ENCODE peak calls at places on chromosomes 6 and 20, in ten cellular contexts. D, M, S, U, X, G, C, V, H and Z are unnamed samples.

GRCh38 chr6:32700391-32701040 is 34.1 kb upstream of the HLA-DQB1 start:
- DNase-seq in C (no peak), M (peak), D (no peak), X (no peak), S (peak), H (peak), V (peak), G (peak), U (peak), Z (peak)

GRCh38 chr20:51639206-51639832 is 96.8 kb upstream of the NFATC2 start:
- DNase-seq in C (no peak), M (peak), V (no peak), G (peak), S (peak), H (peak), X (peak), D (no peak), U (peak), Z (peak)

GRCh38 chr6:135936606-135937005 is 85.1 kb downstream of the PDE7B start:
- DNase-seq in V (peak), X (no peak), D (no peak), C (no peak), U (peak), S (no peak), G (no peak), H (peak), M (no peak), Z (no peak)

GRCh38 chr6:28776269-28777146 is 147.3 kb downstream of the TRIM27 start:
- DNase-seq in D (no peak), M (no peak), V (no peak), S (no peak), C (no peak), H (no peak), X (no peak), G (no peak), U (no peak), Z (no peak)

GRCh38 chr6:55069132-55069781 is 105.1 kb upstream of the HCRTR2 start:
- DNase-seq in V (peak), D (no peak), M (peak), H (peak), S (peak), X (no peak), G (peak), U (peak), C (no peak), Z (no peak)

GRCh38 chr20:60725311-60725906 is 526.7 kb upstream of the CDH4 start:
- DNase-seq in S (no peak), C (no peak), V (no peak), D (no peak), U (no peak), M (no peak), X (no peak), G (no peak), H (no peak), Z (no peak)

GRCh38 chr6:38273325-38273724 is 366.4 kb downstream of the BTBD9 start:
- DNase-seq in D (no peak), M (no peak), U (peak), C (no peak), H (peak), X (no peak), V (peak), S (no peak), G (no peak), Z (no peak)

GRCh38 chr20:17625246-17626051 is 55.6 kb downstream of the DSTN start:
- DNase-seq in G (no peak), S (no peak), H (no peak), X (no peak), M (no peak), D (no peak), U (no peak), V (no peak), C (no peak), Z (no peak)

GRCh38 chr6:122154912-122155516 is 244.4 kb upstream of the HSF2 start:
- DNase-seq in U (no peak), V (no peak), X (no peak), M (no peak), G (no peak), S (no peak), D (no peak), H (no peak), C (no peak), Z (no peak)

GRCh38 chr6:118893095-118893881 is 664 bp upstream of the ASF1A start:
- DNase-seq in C (no peak), H (peak), V (no peak), G (no peak), S (no peak), D (no peak), U (peak), M (peak), X (peak), Z (peak)

GRCh38 chr20:17646209-17646717 is 35.8 kb downstream of the RRBP1 start:
- DNase-seq in D (no peak), C (no peak), V (no peak), G (no peak), H (no peak), S (no peak), M (no peak), U (no peak), X (no peak), Z (no peak)

GRCh38 chr20:16459019-16459700 is 114.1 kb downstream of the KIF16B start:
- DNase-seq in U (peak), G (no peak), C (no peak), H (peak), X (peak), S (no peak), M (no peak), D (peak), V (peak), Z (no peak)

GRCh38 chr20:23459431-23460112 is 6.9 kb upstream of the CST11 start:
- DNase-seq in M (no peak), C (no peak), U (no peak), G (no peak), H (no peak), S (no peak), V (no peak), X (no peak), D (no peak), Z (no peak)

GRCh38 chr6:28791002-28791383 is 132.8 kb downstream of the TRIM27 start:
- DNase-seq in M (no peak), S (no peak), H (no peak), C (no peak), U (no peak), D (no peak), G (no peak), V (no peak), X (no peak), Z (no peak)

GRCh38 chr6:25892877-25893276 is 18.8 kb upstream of the SLC17A3 start:
- DNase-seq in D (no peak), G (no peak), C (no peak), X (no peak), S (no peak), M (no peak), U (no peak), H (no peak), V (no peak), Z (no peak)

GRCh38 chr6:148317739-148318138 is 24.9 kb upstream of the SASH1 start:
- DNase-seq in C (no peak), D (no peak), U (no peak), S (no peak), V (no peak), X (no peak), M (no peak), G (no peak), H (peak), Z (no peak)

GRCh38 chr6:170026272-170027110 is 264.4 kb downstream of the DLL1 start:
- DNase-seq in M (no peak), G (peak), S (no peak), V (no peak), D (no peak), X (peak), H (no peak), U (no peak), C (no peak), Z (no peak)

GRCh38 chr6:104943781-104944180 is 13.1 kb upstream of the LIN28B start:
- DNase-seq in U (no peak), H (no peak), M (peak), S (no peak), X (no peak), D (no peak), V (no peak), C (no peak), G (no peak), Z (no peak)

GRCh38 chr20:51193066-51193772 is 170.3 kb upstream of the KCNG1 start:
- DNase-seq in U (peak), H (peak), G (no peak), D (no peak), X (no peak), M (no peak), C (no peak), S (no peak), V (no peak), Z (no peak)

GRCh38 chr6:161001421-161001820 is 9.9 kb downstream of the MAP3K4 start:
- DNase-seq in V (no peak), H (no peak), C (no peak), S (no peak), U (no peak), X (no peak), M (no peak), D (no peak), G (no peak), Z (no peak)

GRCh38 chr6:139290787-139291294 is 957 bp downstream of the TXLNB start:
- DNase-seq in H (peak), M (no peak), V (no peak), S (peak), C (peak), U (peak), G (no peak), D (no peak), X (no peak), Z (peak)

GRCh38 chr20:10501377-10501776 is 66.3 kb downstream of the SLX4IP start:
- DNase-seq in C (no peak), U (peak), S (no peak), G (no peak), D (no peak), M (no peak), V (no peak), H (peak), X (no peak), Z (no peak)

GRCh38 chr6:15901141-15902115 is 227.5 kb upstream of the MYLIP start:
- DNase-seq in X (no peak), U (no peak), C (peak), V (no peak), S (peak), G (no peak), D (no peak), M (no peak), H (no peak), Z (peak)
- TF ChIP-seq CTCF in X (no peak), U (no peak), C (no peak), V (no peak), S (peak), G (no peak), D (no peak), M (no peak), H (no peak), Z (no peak)

GRCh38 chr20:56582557-56582956 is 46.5 kb upstream of the TFAP2C start:
- DNase-seq in C (no peak), V (no peak), D (no peak), U (no peak), S (no peak), M (no peak), H (no peak), G (no peak), X (no peak), Z (no peak)

GRCh38 chr20:56580226-56580625 is 47.2 kb downstream of the FAM209B start:
- DNase-seq in G (no peak), U (no peak), M (no peak), C (no peak), D (no peak), X (no peak), S (no peak), V (no peak), H (no peak), Z (no peak)

GRCh38 chr20:56575961-56576360 is 42.9 kb downstream of the FAM209B start:
- DNase-seq in C (no peak), M (no peak), H (no peak), G (no peak), U (no peak), V (no peak), D (no peak), X (no peak), S (no peak), Z (no peak)

GRCh38 chr20:56579261-56579660 is 46.2 kb downstream of the FAM209B start:
- DNase-seq in D (no peak), X (no peak), S (no peak), G (no peak), C (no peak), H (no peak), V (no peak), M (no peak), U (no peak), Z (no peak)

DNA sequence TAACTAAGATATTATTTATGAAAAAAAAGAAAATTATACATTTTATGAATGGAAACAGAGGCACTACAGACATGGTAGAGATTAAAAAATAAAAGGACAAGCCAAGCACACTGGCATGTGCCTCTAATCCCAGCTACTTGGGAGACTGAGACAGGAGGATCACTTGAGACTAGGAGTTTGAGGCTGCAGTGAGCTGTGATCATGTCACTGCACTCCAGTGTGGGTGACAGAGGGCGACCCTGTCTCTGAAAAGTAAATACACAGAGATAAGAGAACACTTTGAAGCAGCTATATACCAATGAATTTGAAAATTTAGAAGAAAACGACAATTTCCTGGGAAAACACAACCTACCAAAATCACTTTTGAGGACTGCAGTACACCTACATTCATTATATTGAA is 47.4 kb upstream of the TFAP2C start:
- DNase-seq in H (no peak), X (no peak), V (no peak), D (no peak), S (no peak), M (no peak), G (no peak), C (no peak), U (no peak), Z (no peak)
- TF ChIP-seq CTCF in H (no peak), X (no peak), V (no peak), D (no peak), S (no peak), M (no peak), G (no peak), C (no peak), U (no peak), Z (no peak)

DNA sequence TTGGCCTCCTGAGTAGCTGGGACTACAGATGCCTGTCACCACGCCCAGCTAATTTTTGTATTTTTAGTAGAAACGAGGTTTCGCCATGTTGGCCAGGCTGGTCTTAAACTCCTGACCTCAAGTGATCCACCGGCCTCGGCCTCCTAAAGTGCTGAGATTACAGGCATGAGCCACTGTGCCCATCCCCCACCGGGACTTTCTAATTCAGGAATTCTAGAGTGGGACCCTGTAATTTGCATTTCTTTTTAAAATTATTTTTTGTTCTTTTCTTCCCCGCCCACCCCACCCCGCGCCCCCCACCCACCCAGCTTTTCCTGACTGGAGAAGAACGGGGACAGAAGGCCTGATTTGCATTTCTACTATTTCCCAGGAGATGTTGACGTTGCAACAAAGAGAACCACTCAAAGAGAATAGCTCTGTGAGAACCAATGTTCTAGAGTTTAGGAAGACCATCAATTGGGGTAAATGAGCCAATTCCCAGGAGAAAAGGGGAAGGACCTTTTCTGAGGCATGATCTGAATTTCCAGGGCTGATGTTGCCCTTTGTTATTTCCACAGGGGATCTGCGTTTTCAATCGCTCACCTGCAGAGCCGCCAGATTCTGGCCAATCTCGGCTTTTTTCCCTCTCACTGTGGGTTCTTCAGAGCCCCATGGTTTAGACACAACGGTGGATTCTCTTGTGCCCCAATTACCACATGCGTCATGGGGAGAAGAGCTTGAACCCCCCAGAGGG is 33.2 kb upstream of the TFAP2C start:
- DNase-seq in M (no peak), S (no peak), H (no peak), D (no peak), G (no peak), C (no peak), X (no peak), V (no peak), U (no peak), Z (no peak)
- TF ChIP-seq CTCF in M (no peak), S (no peak), H (no peak), D (no peak), G (no peak), C (no peak), X (no peak), V (no peak), U (no peak), Z (no peak)

DNA sequence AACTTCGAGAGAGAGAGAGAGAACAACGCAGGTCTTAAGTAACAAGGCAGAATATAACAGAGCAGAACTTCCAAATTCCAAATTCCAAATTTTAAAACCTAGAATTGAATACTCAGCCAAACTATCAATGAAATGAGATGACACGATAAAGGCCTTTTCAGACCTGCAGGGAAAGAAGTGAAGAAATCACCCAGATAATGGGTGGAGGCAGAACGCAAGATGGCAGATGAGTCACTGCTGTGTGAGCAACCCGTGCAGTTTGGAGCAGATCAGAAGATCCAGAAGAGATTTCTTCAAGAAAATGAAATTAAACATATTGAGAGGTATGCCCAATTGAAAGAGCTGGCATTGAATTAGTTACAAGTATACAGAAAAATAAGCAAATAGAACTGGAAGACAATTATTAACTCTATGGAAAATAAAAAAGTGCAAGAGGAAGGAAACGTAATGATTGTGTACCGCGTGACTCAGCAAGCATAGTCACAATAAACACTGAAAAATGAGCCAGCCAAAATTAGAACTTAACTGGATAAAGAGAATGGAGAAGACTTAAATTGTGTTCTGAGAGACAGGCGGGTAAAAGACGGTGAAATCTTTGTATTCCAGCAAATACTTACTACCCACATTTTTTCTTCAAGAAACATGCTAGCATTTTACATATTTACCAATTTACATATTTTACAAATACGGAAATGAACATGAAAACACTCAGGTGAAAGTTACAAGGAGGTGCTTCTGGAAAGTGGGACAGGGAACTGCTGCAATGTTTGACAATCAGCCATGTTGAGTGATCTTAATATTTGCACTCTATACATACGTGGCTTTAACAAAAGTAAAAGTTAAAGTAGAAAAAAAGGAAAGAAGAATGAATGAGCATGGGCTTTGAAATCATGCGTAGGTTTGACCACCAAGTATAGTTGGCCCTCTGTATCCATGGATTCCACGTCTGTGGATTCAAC is 87.9 kb upstream of the CDYL start:
- DNase-seq in G (peak), H (peak), X (no peak), U (peak), C (no peak), D (no peak), M (no peak), V (peak), S (no peak), Z (no peak)
- TF ChIP-seq CTCF in G (no peak), H (no peak), X (no peak), U (peak), C (no peak), D (no peak), M (no peak), V (no peak), S (no peak), Z (no peak)

GRCh38 chr6:23089981-23090380 is 520.6 kb downstream of the HDGFL1 start:
- DNase-seq in M (no peak), U (no peak), H (no peak), D (no peak), X (no peak), G (no peak), S (no peak), C (no peak), V (no peak), Z (no peak)

GRCh38 chr6:23091795-23092194 is 522.4 kb downstream of the HDGFL1 start:
- DNase-seq in V (no peak), X (no peak), D (no peak), C (no peak), S (no peak), H (no peak), M (no peak), G (no peak), U (peak), Z (no peak)

GRCh38 chr6:23081701-23082100 is 512.3 kb downstream of the HDGFL1 start:
- DNase-seq in D (no peak), H (no peak), G (no peak), V (no peak), M (no peak), S (no peak), C (no peak), X (no peak), U (no peak), Z (no peak)

GRCh38 chr6:23086100-23086499 is 516.7 kb downstream of the HDGFL1 start:
- DNase-seq in S (no peak), U (no peak), G (no peak), C (no peak), H (no peak), M (no peak), V (no peak), X (no peak), D (no peak), Z (no peak)
- TF ChIP-seq CTCF in S (no peak), U (no peak), G (no peak), C (no peak), H (no peak), M (no peak), V (no peak), X (no peak), D (no peak), Z (no peak)

GRCh38 chr6:108521616-108522107 is 39.1 kb upstream of the FOXO3 start:
- DNase-seq in V (no peak), G (no peak), X (no peak), C (no peak), H (no peak), U (no peak), M (no peak), S (no peak), D (no peak), Z (no peak)

GRCh38 chr6:108523697-108524096 is 37.0 kb upstream of the FOXO3 start:
- DNase-seq in X (no peak), V (no peak), H (no peak), C (no peak), G (no peak), S (no peak), M (no peak), D (no peak), U (no peak), Z (no peak)

GRCh38 chr6:108524528-108525218 is 36.0 kb upstream of the FOXO3 start:
- DNase-seq in C (no peak), M (no peak), X (no peak), G (no peak), H (peak), S (no peak), U (no peak), V (no peak), D (no peak), Z (no peak)

GRCh38 chr6:108518714-108519576 is 41.8 kb upstream of the FOXO3 start:
- DNase-seq in V (no peak), U (peak), M (peak), H (no peak), C (no peak), G (peak), D (no peak), X (no peak), S (no peak), Z (no peak)
- TF ChIP-seq CTCF in V (peak), U (peak), M (peak), H (peak), C (peak), G (peak), D (peak), X (peak), S (no peak), Z (peak)

GRCh38 chr20:46939031-46939430 is 44.4 kb downstream of the EYA2 start:
- DNase-seq in S (no peak), U (no peak), G (peak), H (no peak), D (no peak), V (no peak), C (no peak), X (no peak), M (no peak), Z (no peak)
- TF ChIP-seq CTCF in S (no peak), U (peak), G (peak), H (no peak), D (no peak), V (no peak), C (peak), X (no peak), M (peak), Z (no peak)

GRCh38 chr6:20306491-20306890 is 94.2 kb upstream of the MBOAT1 start:
- DNase-seq in V (no peak), C (no peak), G (no peak), H (no peak), D (no peak), S (no peak), M (no peak), X (no peak), U (no peak), Z (no peak)
- TF ChIP-seq CTCF in V (no peak), C (no peak), G (no peak), H (no peak), D (no peak), S (no peak), M (no peak), X (no peak), U (no peak), Z (no peak)